ENCODE peak calls at places on chromosomes 12 and 14, in six cellular contexts. B, W, T, C, Z and P are unnamed samples.

GRCh38 chr12:59615392-59616165 is 19.8 kb downstream of the SLC16A7 start:
- DNase-seq in W (no peak), T (no peak), C (no peak), Z (no peak), B (no peak), P (no peak)

GRCh38 chr12:52575256-52575655 is 1.6 kb upstream of the KRT74 start:
- DNase-seq in W (no peak), T (no peak), C (no peak), Z (no peak), B (no peak), P (no peak)

GRCh38 chr14:104471114-104471513 is 108.5 kb upstream of the C14orf180 start:
- DNase-seq in T (no peak), C (no peak), B (no peak), W (no peak), Z (no peak), P (no peak)

GRCh38 chr12:118549506-118550109 is 173.3 kb downstream of the SUDS3 start:
- DNase-seq in C (no peak), T (no peak), B (no peak), Z (no peak), W (no peak), P (no peak)

GRCh38 chr14:60249321-60250251 is 565 bp downstream of the PPM1A start:
- DNase-seq in W (peak; percentile 88), Z (peak; percentile 52), B (peak; percentile 77), T (peak; percentile 97), C (peak; percentile 64), P (peak; percentile 35)

GRCh38 chr12:31353730-31354708 is 28.1 kb upstream of the SINHCAF start:
- DNase-seq in W (peak; percentile 22), B (no peak), T (peak; percentile 2), C (no peak), Z (no peak), P (no peak)

GRCh38 chr14:90760591-90761316 is 55.5 kb downstream of the TTC7B start:
- DNase-seq in W (peak; percentile 26), Z (no peak), C (peak; percentile 28), T (no peak), B (peak; percentile 70), P (no peak)

GRCh38 chr14:101069666-101070362 is 166.3 kb upstream of the RTL1 start:
- DNase-seq in W (no peak), Z (peak; percentile 9), C (peak; percentile 24), T (no peak), B (no peak), P (peak; percentile 36)

GRCh38 chr14:24673534-24674203 is 39.7 kb upstream of the GZMB start:
- DNase-seq in B (no peak), C (no peak), Z (no peak), T (no peak), W (no peak), P (no peak)

GRCh38 chr12:2339022-2339431 is 286.2 kb downstream of the CACNA1C start:
- DNase-seq in W (no peak), Z (no peak), T (no peak), B (no peak), C (peak; percentile 72), P (no peak)

GRCh38 chr14:68975667-68976066 is 3.4 kb downstream of the ACTN1 start:
- DNase-seq in W (peak; percentile 54), Z (peak; percentile 70), T (peak; percentile 77), C (no peak), B (no peak), P (no peak)

GRCh38 chr12:106030210-106031175 is 108.3 kb downstream of the NUAK1 start:
- DNase-seq in T (peak; percentile 84), Z (peak; percentile 26), C (peak; percentile 92), B (no peak), W (peak; percentile 64), P (no peak)

GRCh38 chr12:96425973-96426372 is 25.7 kb upstream of the CDK17 start:
- DNase-seq in T (no peak), Z (no peak), W (no peak), C (no peak), B (peak; percentile 24), P (no peak)

GRCh38 chr12:28535216-28535615 is 345.0 kb downstream of the CCDC91 start:
- DNase-seq in W (no peak), B (peak; percentile 66), Z (no peak), C (no peak), T (no peak), P (no peak)

GRCh38 chr12:4562034-4562657 is at the start of gene DYRK4:
- DNase-seq in Z (peak; percentile 66), B (no peak), C (peak; percentile 77), T (peak; percentile 87), W (peak; percentile 93), P (peak; percentile 32)

GRCh38 chr12:29070309-29070708 is 78.8 kb upstream of the FAR2 start:
- DNase-seq in Z (no peak), T (no peak), W (no peak), C (no peak), B (no peak), P (no peak)

GRCh38 chr12:27549231-27549800 is 25.3 kb downstream of the PPFIBP1 start:
- DNase-seq in W (no peak), Z (no peak), C (no peak), T (no peak), B (no peak), P (no peak)

GRCh38 chr12:93521225-93521854 is 51.1 kb upstream of the SOCS2 start:
- DNase-seq in B (peak; percentile 61), C (no peak), W (no peak), T (no peak), Z (no peak), P (no peak)

GRCh38 chr12:47652491-47653234 is 53.2 kb downstream of the RPAP3 start:
- DNase-seq in C (no peak), W (peak; percentile 24), T (no peak), Z (no peak), B (peak; percentile 89), P (no peak)

GRCh38 chr12:62816624-62817023 is 118.3 kb downstream of the PPM1H start:
- DNase-seq in C (no peak), Z (no peak), W (no peak), B (no peak), T (no peak), P (no peak)

GRCh38 chr14:40115583-40115982 is 683.4 kb upstream of the FBXO33 start:
- DNase-seq in B (no peak), C (no peak), Z (no peak), W (no peak), T (no peak), P (no peak)
- H3K9me3 ChIP-seq in B (peaks cover 4% of the 10 kb centered on the region), C (no peaks in the 10 kb centered on the region), Z (no peaks in the 10 kb centered on the region), W (no peaks in the 10 kb centered on the region), T (no peaks in the 10 kb centered on the region), P (no peaks in the 10 kb centered on the region)

DNA sequence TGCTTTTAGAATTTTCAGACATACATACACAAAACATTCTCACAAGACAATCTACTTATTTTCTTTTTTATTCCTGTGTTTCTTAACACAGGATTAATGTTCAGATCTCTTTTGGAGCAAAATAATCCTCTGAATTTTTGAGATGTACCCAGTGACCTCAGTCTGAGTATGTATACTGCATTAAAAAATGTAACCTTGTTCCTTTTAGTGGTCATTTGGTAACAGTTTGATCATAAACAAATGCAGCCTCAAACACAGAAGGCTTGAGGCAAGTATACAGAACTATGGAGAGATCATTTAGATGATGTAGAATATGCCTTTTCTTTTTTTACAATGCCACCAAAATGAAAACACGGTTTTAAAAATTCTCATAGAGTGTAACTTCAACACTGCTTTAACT is 9.7 kb downstream of the HIF1A start:
- DNase-seq in C (no peak), B (no peak), Z (no peak), W (no peak), T (no peak), P (no peak)
- H3K4me3 ChIP-seq in C (no peak overlapping the region), B (no peak overlapping the region), Z (no peak overlapping the region), W (no peak overlapping the region), T (peak overlapping the region; percentile 60), P (no peak overlapping the region)

GRCh38 chr12:110038741-110039084 is 9.6 kb downstream of the C12orf76 start:
- DNase-seq in B (no peak), C (no peak), T (no peak), Z (no peak), W (no peak), P (no peak)
- H3K36me3 ChIP-seq in B (peaks cover 21% of the 10 kb centered on the region), C (peaks cover 58% of the 10 kb centered on the region), T (peaks cover 75% of the 10 kb centered on the region), Z (no peaks in the 10 kb centered on the region), W (no peaks in the 10 kb centered on the region), P (no peaks in the 10 kb centered on the region)

GRCh38 chr14:106309423-106309822 is 783.0 kb downstream of the TMEM121 start:
- DNase-seq in W (no peak), Z (no peak), T (no peak), C (no peak), B (no peak), P (no peak)
- H3K9me3 ChIP-seq in W (no peaks in the 10 kb centered on the region), Z (no peaks in the 10 kb centered on the region), T (peaks cover 2% of the 10 kb centered on the region), C (no peaks in the 10 kb centered on the region), B (peaks cover 6% of the 10 kb centered on the region), P (no peaks in the 10 kb centered on the region)

DNA sequence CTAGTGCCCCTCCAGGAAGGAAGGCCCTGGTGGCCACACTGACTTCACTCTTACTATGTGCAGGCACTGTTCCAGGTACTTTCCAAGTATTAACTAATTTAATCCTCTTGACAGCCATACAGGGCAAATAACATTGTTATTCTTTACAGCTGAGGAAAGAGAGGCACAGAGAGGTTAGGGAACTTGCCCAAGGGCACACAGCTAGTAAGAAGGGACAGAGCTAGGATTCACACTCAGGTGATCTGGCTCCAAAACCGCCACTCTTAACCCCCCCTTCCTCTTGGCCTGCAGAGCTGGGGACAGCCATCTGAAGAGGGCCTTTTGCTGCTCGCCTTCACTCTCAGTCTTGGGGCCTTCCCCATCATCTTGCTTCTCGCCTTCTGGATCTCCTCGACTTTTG is 4.0 kb downstream of the JDP2 start:
- DNase-seq in C (no peak), T (no peak), B (no peak), W (no peak), Z (no peak), P (no peak)
- H3K4me3 ChIP-seq in C (no peak overlapping the region), T (no peak overlapping the region), B (no peak overlapping the region), W (no peak overlapping the region), Z (no peak overlapping the region), P (no peak overlapping the region)